ENCODE peak calls at places on chromosomes 5 and 9, in four cellular contexts. J, D, W and R are unnamed samples.

GRCh38 chr5:36523931-36524330 is 82.5 kb upstream of the SLC1A3 start:
- DNase-seq in J (no peak), W (no peak), D (no peak), R (peak)

GRCh38 chr5:150596826-150597225 is 43.6 kb upstream of the SYNPO start:
- DNase-seq in J (no peak), D (no peak), W (no peak), R (no peak)

GRCh38 chr5:67404261-67405100 is 207.9 kb upstream of the CD180 start:
- DNase-seq in J (peak), D (no peak), W (no peak), R (peak)

GRCh38 chr9:33135086-33135958 is 31.8 kb downstream of the B4GALT1 start:
- DNase-seq in D (no peak), J (peak), W (peak), R (no peak)

GRCh38 chr9:131951905-131952304 is 127.8 kb downstream of the MED27 start:
- DNase-seq in D (no peak), W (no peak), J (peak), R (peak)

GRCh38 chr5:175668006-175668405 is 10.1 kb downstream of the HRH2 start:
- DNase-seq in D (no peak), J (no peak), W (no peak), R (no peak)

GRCh38 chr5:141359790-141360426 is at the start of gene PCDHGB2:
- DNase-seq in D (no peak), W (no peak), J (peak), R (peak)

GRCh38 chr5:175306381-175306780 is 137.6 kb downstream of the DRD1 start:
- DNase-seq in D (no peak), J (no peak), W (no peak), R (no peak)

GRCh38 chr5:84474126-84474525 is 89.4 kb upstream of the EDIL3 start:
- DNase-seq in J (no peak), D (no peak), W (no peak), R (peak)

GRCh38 chr9:129408535-129409215 is 212.2 kb downstream of the C9orf50 start:
- DNase-seq in J (no peak), W (no peak), D (no peak), R (no peak)

GRCh38 chr9:124541824-124542223 is 34.6 kb upstream of the NR5A1 start:
- DNase-seq in J (no peak), D (no peak), W (no peak), R (no peak)

GRCh38 chr5:116685931-116686330 is 111.3 kb upstream of the SEMA6A start:
- DNase-seq in D (no peak), W (no peak), J (no peak), R (no peak)

GRCh38 chr5:1544294-1545010 is 20.7 kb upstream of the LPCAT1 start:
- DNase-seq in J (no peak), W (no peak), D (no peak), R (no peak)

GRCh38 chr9:125343518-125344284 is 82.1 kb downstream of the GAPVD1 start:
- DNase-seq in D (peak), J (peak), W (no peak), R (peak)

GRCh38 chr5:73030995-73031394 is 75.2 kb downstream of the FCHO2 start:
- DNase-seq in J (peak), W (no peak), D (peak), R (peak)

GRCh38 chr5:9545959-9546851 is at the start of gene SEMA5A:
- DNase-seq in W (peak), D (no peak), J (peak), R (peak)

GRCh38 chr9:131739192-131739961 is 499 bp downstream of the RAPGEF1 start:
- DNase-seq in J (no peak), W (no peak), D (no peak), R (peak)

GRCh38 chr9:32449969-32450368 is 65.5 kb downstream of the ACO1 start:
- DNase-seq in J (no peak), W (no peak), D (no peak), R (no peak)

GRCh38 chr5:65801332-65801731 is 79.3 kb downstream of the NLN start:
- DNase-seq in W (no peak), D (no peak), J (peak), R (peak)

GRCh38 chr5:31096238-31096865 is 97.1 kb upstream of the CDH6 start:
- DNase-seq in W (no peak), J (peak), D (peak), R (peak)

GRCh38 chr5:16987776-16988175 is 51.7 kb upstream of the MYO10 start:
- DNase-seq in W (no peak), J (no peak), D (no peak), R (no peak)

GRCh38 chr9:135255033-135255842 is 167.8 kb downstream of the OLFM1 start:
- DNase-seq in D (no peak), W (no peak), J (no peak), R (no peak)

GRCh38 chr5:107670927-107671741 is at the start of gene EFNA5:
- DNase-seq in J (peak), D (no peak), W (peak), R (peak)

DNA sequence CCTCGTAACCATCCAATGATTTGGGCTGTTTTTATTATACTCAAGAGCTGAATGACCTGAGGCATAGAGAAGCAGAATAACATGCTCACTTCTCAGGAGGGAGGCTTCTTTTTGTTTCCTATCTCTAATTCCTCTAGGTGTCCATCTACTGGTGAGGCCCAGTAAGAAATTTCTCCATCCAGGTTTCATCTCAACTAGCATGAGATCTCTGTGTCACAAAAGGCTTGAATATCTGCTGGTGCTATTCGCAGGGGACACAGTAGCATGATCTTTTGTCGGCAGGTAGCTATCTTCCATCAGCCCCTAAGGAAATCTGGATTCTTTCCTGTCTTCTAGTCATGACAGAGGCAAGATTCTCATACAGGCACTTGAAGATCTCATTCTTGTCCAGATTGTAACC is 8.9 kb downstream of the IFNE start:
- DNase-seq in D (no peak), W (no peak), J (no peak), R (no peak)
- TF ChIP-seq CTCF in D (peak), W (no peak), J (peak), R (peak)

DNA sequence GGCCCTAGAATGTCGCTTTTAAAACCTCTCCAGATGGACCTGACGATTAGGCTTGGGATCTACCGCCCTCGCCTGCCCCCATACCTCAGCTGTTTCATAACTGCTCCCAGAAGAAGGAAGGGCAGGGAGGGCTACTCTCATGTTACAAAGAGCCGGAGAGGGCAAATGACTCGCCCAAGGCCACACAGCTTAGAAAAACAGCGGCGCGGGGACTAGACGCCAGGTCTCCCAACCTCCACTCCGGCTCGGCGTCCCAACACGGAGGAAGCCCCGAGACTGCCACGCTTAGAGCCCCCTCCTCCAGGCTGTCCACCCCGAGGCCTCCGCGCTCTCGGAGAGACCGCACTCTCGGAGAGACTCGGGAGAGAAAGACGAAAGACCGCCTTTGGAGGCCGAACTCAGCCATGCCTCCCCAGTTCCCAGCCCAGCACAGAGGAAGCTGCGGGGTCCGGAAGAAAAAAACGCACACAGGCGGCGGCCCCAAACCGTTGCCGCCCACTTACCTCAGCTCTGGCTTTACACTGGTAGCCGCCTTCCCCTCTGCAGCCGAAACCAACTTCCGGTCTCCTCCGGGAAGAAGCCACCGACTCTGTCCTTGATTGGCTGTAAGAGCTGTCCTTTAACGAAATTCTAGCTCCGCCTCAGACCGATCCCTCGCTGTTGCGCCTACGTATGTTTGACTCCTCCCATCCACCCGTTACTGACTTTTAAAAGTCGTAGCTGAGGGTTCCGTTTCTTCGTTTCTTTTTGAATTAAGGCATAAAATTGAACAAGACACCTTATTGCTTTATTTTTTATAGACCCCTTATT is at the start of gene MED7:
- DNase-seq in D (peak), W (peak), J (peak), R (peak)
- H3K4me3 ChIP-seq in D (peak), W (peak), J (peak), R (peak)

GRCh38 chr9:136626066-136626725 is 36.5 kb upstream of the EGFL7 start:
- DNase-seq in J (no peak), W (no peak), D (no peak), R (no peak)

GRCh38 chr9:136628287-136628686 is 34.4 kb upstream of the EGFL7 start:
- DNase-seq in W (no peak), J (no peak), D (no peak), R (no peak)

GRCh38 chr9:136625101-136626065 is 37.3 kb upstream of the EGFL7 start:
- DNase-seq in W (peak), D (no peak), J (peak), R (peak)

GRCh38 chr9:136627703-136628102 is 35.0 kb upstream of the EGFL7 start:
- DNase-seq in D (no peak), W (no peak), J (no peak), R (no peak)

GRCh38 chr9:136626740-136627642 is 35.7 kb upstream of the EGFL7 start:
- DNase-seq in J (no peak), D (no peak), W (peak), R (no peak)
- TF ChIP-seq CTCF in J (no peak), D (peak), W (no peak), R (no peak)

GRCh38 chr9:108443741-108444140 is 412.0 kb downstream of the ACTL7B start:
- DNase-seq in J (peak), W (no peak), D (peak), R (peak)
- H3K4me3 ChIP-seq in J (peak), W (peak), D (peak), R (no peak)